ENCODE peak calls at places on chromosomes 13 and 19, in eight cellular contexts. J is fibroblast of pulmonary artery, E is cardiac fibroblast, B is IMR-90, O is bronchial epithelial cell, Z is ovary, C is retinal pigment epithelial cell, U is left lung. L is an unnamed sample.

GRCh38 chr19:30074741-30075460 is 132.9 kb downstream of the URI1 start:
- DNase-seq in B (no peak), E (no peak), U (no peak), J (no peak), O (no peak), Z (no peak), C (no peak), L (no peak)

GRCh38 chr19:30498707-30499106 is 126.5 kb downstream of the ZNF536 start:
- DNase-seq in J (no peak), O (no peak), B (no peak), U (no peak), C (no peak), E (no peak), Z (no peak), L (no peak)

GRCh38 chr19:6412111-6412999 is 12.3 kb downstream of the KHSRP start:
- DNase-seq in B (no peak), J (peak; percentile 21), C (no peak), E (peak; percentile 18), Z (peak; percentile 52), U (no peak), O (peak; percentile 23), L (no peak)

GRCh38 chr13:78372581-78372980 is 230.8 kb downstream of the POU4F1 start:
- DNase-seq in E (peak; percentile 58), Z (no peak), O (no peak), C (no peak), B (no peak), U (no peak), J (peak; percentile 50), L (no peak)

GRCh38 chr13:40444241-40444640 is 222.2 kb downstream of the FOXO1 start:
- DNase-seq in C (no peak), E (no peak), Z (no peak), U (no peak), J (no peak), O (no peak), B (no peak), L (no peak)

GRCh38 chr13:76331948-76332712 is 554.1 kb downstream of the KCTD12 start:
- DNase-seq in E (peak; percentile 63), B (peak; percentile 56), J (peak; percentile 62), U (no peak), C (peak; percentile 51), Z (no peak), O (no peak), L (peak; percentile 78)

GRCh38 chr13:110055089-110055488 is 251.9 kb downstream of the COL4A1 start:
- DNase-seq in O (no peak), E (no peak), C (no peak), U (no peak), J (no peak), B (peak; percentile 18), Z (no peak), L (no peak)

GRCh38 chr13:30572859-30573275 is 44.9 kb upstream of the USPL1 start:
- DNase-seq in O (peak; percentile 39), E (peak; percentile 72), C (no peak), Z (no peak), J (peak; percentile 61), U (no peak), B (peak; percentile 57), L (peak; percentile 70)

GRCh38 chr13:110114351-110114750 is 192.6 kb downstream of the COL4A1 start:
- DNase-seq in E (peak; percentile 36), O (no peak), Z (no peak), C (no peak), U (no peak), J (no peak), B (peak; percentile 73), L (no peak)

GRCh38 chr13:107678075-107678689 is 537.2 kb downstream of the LIG4 start:
- DNase-seq in O (no peak), Z (no peak), J (no peak), U (peak; percentile 32), C (no peak), B (peak; percentile 53), E (no peak), L (no peak)

GRCh38 chr13:42355841-42356575 is 84.1 kb downstream of the AKAP11 start:
- DNase-seq in U (no peak), O (no peak), J (no peak), C (no peak), Z (no peak), E (peak; percentile 14), B (no peak), L (no peak)

GRCh38 chr19:16896098-16896912 is 7.5 kb downstream of the F2RL3 start:
- DNase-seq in E (no peak), U (peak; percentile 83), Z (peak; percentile 55), O (no peak), B (no peak), C (no peak), J (no peak), L (no peak)

GRCh38 chr19:48926909-48927308 is 6.6 kb upstream of the DHDH start:
- DNase-seq in Z (peak; percentile 52), O (peak; percentile 99), J (peak; percentile 98), E (peak; percentile 98), C (peak; percentile 94), B (peak; percentile 99), U (no peak), L (peak; percentile 99)

GRCh38 chr13:75458696-75459422 is 23.1 kb downstream of the TBC1D4 start:
- DNase-seq in C (no peak), U (no peak), E (no peak), J (no peak), O (no peak), Z (no peak), B (no peak), L (no peak)

GRCh38 chr19:35545001-35545854 is at the start of gene TMEM147:
- DNase-seq in B (peak; percentile 85), C (peak; percentile 56), J (peak; percentile 85), E (peak; percentile 82), Z (peak; percentile 94), U (peak; percentile 98), O (peak; percentile 58), L (peak; percentile 75)

GRCh38 chr13:93298741-93299140 is 72.1 kb downstream of the GPC6 start:
- DNase-seq in O (no peak), C (no peak), U (no peak), J (no peak), Z (no peak), E (no peak), B (peak; percentile 45), L (no peak)

GRCh38 chr19:3591876-3592613 is 6.8 kb downstream of the GIPC3 start:
- DNase-seq in B (no peak), J (no peak), C (no peak), Z (no peak), O (no peak), E (no peak), U (no peak), L (peak; percentile 43)

GRCh38 chr13:78177306-78177705 is 258.7 kb upstream of the EDNRB start:
- DNase-seq in B (no peak), C (no peak), O (no peak), E (no peak), Z (no peak), J (no peak), U (no peak), L (no peak)

GRCh38 chr19:38765214-38765613 is 8.1 kb downstream of the LGALS7 start:
- DNase-seq in O (no peak), E (no peak), C (no peak), B (no peak), J (no peak), Z (no peak), U (no peak), L (no peak)

GRCh38 chr13:56713656-56714055 is 427.1 kb upstream of the PRR20A start:
- DNase-seq in U (no peak), O (no peak), E (no peak), Z (no peak), B (no peak), C (no peak), J (no peak), L (no peak)

GRCh38 chr13:26019241-26019640 is 32.6 kb downstream of the SHISA2 start:
- DNase-seq in U (no peak), B (no peak), Z (no peak), J (no peak), C (no peak), E (no peak), O (no peak), L (no peak)

GRCh38 chr13:24727731-24728601 is 36.0 kb upstream of the RNF17 start:
- DNase-seq in J (peak; percentile 92), C (peak; percentile 49), B (peak; percentile 84), E (peak; percentile 90), Z (peak; percentile 12), U (no peak), O (peak; percentile 77), L (peak; percentile 89)

GRCh38 chr19:50658438-50659317 is 9.4 kb downstream of the C19orf81 start:
- DNase-seq in O (no peak), U (peak; percentile 87), Z (peak; percentile 30), J (peak; percentile 84), E (peak; percentile 46), C (no peak), B (peak; percentile 64), L (peak; percentile 40)

GRCh38 chr13:101417043-101417406 is 717 bp upstream of the NALCN start:
- DNase-seq in E (peak; percentile 70), C (peak; percentile 46), O (peak; percentile 76), B (peak; percentile 84), U (no peak), J (peak; percentile 66), Z (no peak), L (peak; percentile 67)
- H3K4me3 ChIP-seq in E (peak overlapping the region; percentile 48), C (peak overlapping the region; percentile 72), O (peak overlapping the region; percentile 53), B (peak overlapping the region; percentile 65), U (no peak overlapping the region), J (peak overlapping the region; percentile 55), Z (no peak overlapping the region), L (peak overlapping the region; percentile 69)

GRCh38 chr13:101116826-101117225 is 299.5 kb downstream of the NALCN start:
- DNase-seq in C (no peak), J (no peak), Z (no peak), U (no peak), B (no peak), O (no peak), E (no peak), L (no peak)

GRCh38 chr13:101116381-101116780 is 299.9 kb downstream of the NALCN start:
- DNase-seq in Z (no peak), B (no peak), E (no peak), J (no peak), O (no peak), U (no peak), C (no peak), L (no peak)

GRCh38 chr13:101111894-101112293 is 304.4 kb downstream of the NALCN start:
- DNase-seq in Z (no peak), O (peak; percentile 7), U (no peak), C (no peak), J (no peak), B (peak; percentile 55), E (no peak), L (no peak)

GRCh38 chr13:101121608-101122007 is 294.7 kb downstream of the NALCN start:
- DNase-seq in C (no peak), U (no peak), B (no peak), E (no peak), O (no peak), Z (no peak), J (no peak), L (no peak)

GRCh38 chr13:101115762-101116161 is 300.5 kb downstream of the NALCN start:
- DNase-seq in Z (no peak), O (peak; percentile 3), E (peak; percentile 26), U (no peak), J (peak; percentile 3), C (no peak), B (no peak), L (peak; percentile 17)
- TF ChIP-seq CTCF in Z (no peak), O (no peak), E (peak; percentile 20), U (no peak), J (peak; percentile 19), C (peak; percentile 46), B (peak; percentile 9), L (peak; percentile 39)

GRCh38 chr19:28882818-28883217 is 330.1 kb downstream of the UQCRFS1 start:
- DNase-seq in B (no peak), J (no peak), Z (no peak), E (no peak), U (no peak), O (no peak), C (no peak), L (no peak)
- H3K4me3 ChIP-seq in B (no peak overlapping the region), J (no peak overlapping the region), Z (no peak overlapping the region), E (no peak overlapping the region), U (no peak overlapping the region), O (no peak overlapping the region), C (no peak overlapping the region), L (no peak overlapping the region)

GRCh38 chr19:58305065-58305931 is at the start of gene ERVK3-1:
- DNase-seq in O (peak; percentile 90), B (peak; percentile 98), J (peak; percentile 99), Z (peak; percentile 94), E (peak; percentile 98), C (peak; percentile 89), U (peak; percentile 99), L (peak; percentile 97)
- TF ChIP-seq CTCF in O (no peak), B (no peak), J (no peak), Z (peak; percentile 77), E (no peak), C (no peak), U (no peak), L (peak; percentile 11)

L was measured in fibroblast of the aortic adventitia.